ENCODE peak calls at places on chromosome 14, in eight cellular contexts. R is cardiac muscle cell, F is lung, Y is SK-N-SH, P is psoas muscle, C is HCT116, L is transverse colon, B is uterus. J is an unnamed sample.

GRCh38 chr14:61872452-61872851 is 110.2 kb downstream of the SNAPC1 start:
- DNase-seq in R (no peak), F (no peak), Y (no peak), P (no peak), C (no peak), L (no peak), B (no peak), J (no peak)

GRCh38 chr14:62667515-62667914 is 377.7 kb downstream of the KCNH5 start:
- DNase-seq in R (no peak), F (no peak), Y (no peak), P (no peak), C (no peak), L (no peak), B (no peak), J (no peak)

GRCh38 chr14:57009585-57010515 is 199.6 kb upstream of the OTX2 start:
- DNase-seq in R (peak; percentile 9), F (no peak), Y (peak; percentile 37), P (no peak), C (no peak), L (no peak), B (no peak), J (no peak)

GRCh38 chr14:81400202-81400678 is at the start of gene STON2:
- DNase-seq in R (no peak), F (no peak), Y (no peak), P (peak; percentile 67), C (peak; percentile 54), L (peak; percentile 69), B (no peak), J (no peak)

GRCh38 chr14:95327558-95328374 is 8.1 kb upstream of the CLMN start:
- DNase-seq in R (no peak), F (no peak), Y (no peak), P (no peak), C (no peak), L (peak; percentile 44), B (no peak), J (no peak)

GRCh38 chr14:35959835-35960234 is 133.7 kb downstream of the BRMS1L start:
- DNase-seq in R (no peak), F (no peak), Y (no peak), P (no peak), C (no peak), L (no peak), B (no peak), J (no peak)

GRCh38 chr14:92783813-92784431 is 10.2 kb upstream of the GOLGA5 start:
- DNase-seq in R (peak; percentile 64), F (no peak), Y (peak; percentile 44), P (no peak), C (peak; percentile 62), L (peak; percentile 29), B (peak; percentile 34), J (no peak)

GRCh38 chr14:21068521-21069387 is 1.4 kb upstream of the ARHGEF40 start:
- DNase-seq in R (peak; percentile 89), F (peak; percentile 69), Y (peak; percentile 67), P (peak; percentile 76), C (peak; percentile 36), L (peak; percentile 71), B (peak; percentile 75), J (peak; percentile 73)

GRCh38 chr14:60505448-60505847 is 3.5 kb upstream of the SIX6 start:
- DNase-seq in R (no peak), F (no peak), Y (no peak), P (no peak), C (no peak), L (no peak), B (no peak), J (no peak)

GRCh38 chr14:89598548-89599186 is 181.6 kb upstream of the FOXN3 start:
- DNase-seq in R (no peak), F (no peak), Y (no peak), P (no peak), C (peak; percentile 16), L (no peak), B (no peak), J (no peak)

GRCh38 chr14:90760591-90761316 is 55.5 kb downstream of the TTC7B start:
- DNase-seq in R (peak; percentile 42), F (no peak), Y (peak; percentile 48), P (no peak), C (no peak), L (no peak), B (no peak), J (no peak)

DNA sequence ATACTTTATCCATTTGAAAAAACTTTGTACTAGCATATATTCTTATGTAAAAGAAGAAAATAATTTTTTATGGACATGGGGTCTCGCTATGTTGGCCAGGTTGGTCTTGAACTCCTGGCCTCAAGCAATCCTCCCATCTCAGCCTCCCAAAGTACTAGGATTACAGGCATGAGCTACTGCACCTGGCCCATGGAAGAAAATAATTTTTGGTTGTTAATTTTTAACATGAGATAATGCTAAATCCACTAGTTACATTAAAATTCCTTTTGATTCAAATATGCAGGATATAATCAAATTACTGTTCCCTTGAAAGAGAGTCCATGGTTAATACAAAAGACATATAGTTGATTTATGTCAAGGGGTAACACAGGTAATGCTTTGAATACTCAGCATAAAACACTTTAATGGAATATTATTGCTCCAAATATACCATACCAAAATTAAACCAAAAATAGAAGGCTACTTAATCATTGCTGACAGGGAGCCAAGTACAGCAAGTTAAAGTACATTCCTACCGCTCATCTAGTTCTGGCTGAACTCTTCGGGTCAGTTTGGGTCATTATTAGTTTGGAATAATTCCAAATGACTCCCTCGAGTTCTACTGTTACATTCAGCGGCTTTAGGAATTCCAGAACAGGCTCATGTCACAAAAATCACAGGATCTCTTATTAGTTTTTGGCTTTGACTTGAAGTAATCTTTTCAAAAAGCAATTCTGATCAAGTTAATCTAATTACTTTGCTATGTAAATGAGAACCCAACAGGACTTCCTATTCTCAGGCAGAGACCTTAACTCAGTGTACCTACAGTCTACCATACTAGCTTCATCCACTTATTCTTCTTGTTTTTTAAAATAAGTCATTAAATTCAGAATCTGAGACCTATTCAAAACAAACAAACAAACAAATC is 6.1 kb downstream of the SOS2 start:
- DNase-seq in R (peak; percentile 58), F (no peak), Y (peak; percentile 16), P (no peak), C (no peak), L (no peak), B (no peak), J (no peak)
- H3K4me1 ChIP-seq in R (peaks cover 17% of the 10 kb centered on the region), F (peaks cover 36% of the 10 kb centered on the region), Y (peaks cover 5% of the 10 kb centered on the region), P (peaks cover 77% of the 10 kb centered on the region), C (peaks cover 15% of the 10 kb centered on the region), L (peaks cover 31% of the 10 kb centered on the region), B (no peaks in the 10 kb centered on the region), J (peaks cover 8% of the 10 kb centered on the region)

DNA sequence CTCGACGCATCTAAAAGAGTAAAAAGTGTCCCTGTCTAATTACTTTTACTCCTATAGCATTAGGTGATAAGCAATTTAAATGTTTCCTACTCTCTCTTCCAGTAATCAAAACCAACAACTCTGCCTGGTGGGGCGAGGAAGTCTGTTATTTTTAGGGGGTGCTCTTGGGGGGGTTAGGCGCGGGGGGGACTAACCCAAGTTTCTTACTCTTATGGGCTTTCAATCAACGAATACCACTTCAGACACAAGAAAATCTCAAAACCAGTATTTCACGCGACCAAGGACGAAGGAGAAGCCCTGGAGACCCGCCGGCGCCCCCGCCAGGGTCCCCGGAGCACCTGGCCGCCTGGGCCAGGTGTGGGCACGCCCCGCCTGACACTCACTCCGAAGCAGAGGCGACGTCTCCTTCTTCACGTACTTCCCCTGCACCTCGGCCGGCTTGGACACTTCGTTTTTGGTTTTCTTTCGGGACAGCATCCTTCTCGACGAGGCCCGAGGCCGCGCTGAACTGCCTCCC is 557 bp downstream of the SAV1 start:
- DNase-seq in R (no peak), F (peak; percentile 42), Y (peak; percentile 48), P (no peak), C (no peak), L (peak; percentile 58), B (peak; percentile 36), J (no peak)
- TF ChIP-seq CTCF in R (no peak), F (no peak), Y (peak; percentile 13), P (no peak), C (no peak), L (no peak), B (no peak), J (no peak)

GRCh38 chr14:68784995-68785816 is 7.7 kb downstream of the ZFP36L1 start:
- DNase-seq in R (no peak), F (no peak), Y (no peak), P (peak; percentile 45), C (peak; percentile 86), L (no peak), B (peak; percentile 45), J (peak; percentile 62)

GRCh38 chr14:68787235-68787727 is 5.6 kb downstream of the ZFP36L1 start:
- DNase-seq in R (no peak), F (no peak), Y (no peak), P (no peak), C (no peak), L (peak; percentile 50), B (peak; percentile 53), J (peak; percentile 61)

GRCh38 chr14:68786491-68787234 is 6.2 kb downstream of the ZFP36L1 start:
- DNase-seq in R (no peak), F (no peak), Y (no peak), P (no peak), C (no peak), L (no peak), B (peak; percentile 58), J (peak; percentile 51)

GRCh38 chr14:68784298-68784910 is 8.5 kb downstream of the ZFP36L1 start:
- DNase-seq in R (no peak), F (no peak), Y (no peak), P (peak; percentile 69), C (no peak), L (peak; percentile 87), B (peak; percentile 50), J (peak; percentile 41)

GRCh38 chr14:68785817-68786490 is 6.9 kb downstream of the ZFP36L1 start:
- DNase-seq in R (no peak), F (no peak), Y (no peak), P (no peak), C (no peak), L (peak; percentile 34), B (peak; percentile 48), J (peak; percentile 64)
- H3K4me1 ChIP-seq in R (peaks cover 36% of the 10 kb centered on the region), F (no peaks in the 10 kb centered on the region), Y (peaks cover 9% of the 10 kb centered on the region), P (peaks cover 19% of the 10 kb centered on the region), C (peaks cover 99% of the 10 kb centered on the region), L (peaks cover 64% of the 10 kb centered on the region), B (peaks cover 16% of the 10 kb centered on the region), J (peaks cover 24% of the 10 kb centered on the region)

GRCh38 chr14:105351920-105352871 is 37.6 kb downstream of the PACS2 start:
- DNase-seq in R (peak; percentile 91), F (peak; percentile 90), Y (peak; percentile 95), P (peak; percentile 92), C (peak; percentile 73), L (peak; percentile 90), B (peak; percentile 86), J (peak; percentile 79)
- TF ChIP-seq CTCF in R (peak; percentile 85), F (peak; percentile 90), Y (peak; percentile 83), P (peak; percentile 87), C (peak; percentile 89), L (peak; percentile 81), B (peak; percentile 85), J (peak; percentile 51)

DNA sequence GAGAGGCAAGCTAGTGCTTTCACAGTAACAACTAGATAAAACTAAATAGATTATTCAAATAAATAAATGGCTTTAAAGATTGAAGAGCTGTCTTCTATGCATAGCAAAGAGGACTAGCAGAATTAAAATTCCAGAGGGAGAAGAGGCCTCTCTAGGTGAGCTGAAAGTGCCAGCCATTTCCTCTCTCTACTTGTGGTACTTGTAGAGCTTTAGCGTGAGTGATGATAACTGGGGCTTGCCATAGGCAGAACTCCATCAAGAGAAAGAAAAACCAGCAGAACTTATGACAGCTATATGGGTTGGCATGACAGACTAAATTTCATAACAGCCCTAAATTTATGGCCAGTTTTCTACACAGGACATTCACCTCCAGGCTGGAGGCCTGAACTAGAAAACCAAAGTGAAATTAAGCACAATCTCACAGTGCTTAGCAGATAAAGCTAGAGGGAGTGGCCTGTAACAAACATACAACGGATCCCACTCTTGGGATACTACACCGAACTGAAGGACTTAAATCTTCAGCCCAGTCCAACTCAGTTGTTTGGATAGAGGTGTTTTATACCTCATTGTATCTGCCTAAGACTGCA is 11.0 kb downstream of the SPTLC2 start:
- DNase-seq in R (peak; percentile 57), F (no peak), Y (no peak), P (no peak), C (no peak), L (no peak), B (no peak), J (no peak)
- H3K4me1 ChIP-seq in R (peaks cover 11% of the 10 kb centered on the region), F (peaks cover 5% of the 10 kb centered on the region), Y (peaks cover 11% of the 10 kb centered on the region), P (no peaks in the 10 kb centered on the region), C (peaks cover 44% of the 10 kb centered on the region), L (peaks cover 27% of the 10 kb centered on the region), B (no peaks in the 10 kb centered on the region), J (peaks cover 3% of the 10 kb centered on the region)

J was measured in ovary.